ENCODE peak calls at places on chromosomes 11 and 22, in four cellular contexts. I is kidney, O is pancreas, V is small intestine. R is an unnamed sample. For H3K4me1, the result is how much of the 10 kb centered on the place peaks cover.

GRCh38 chr11:36622431-36623136 is 24.5 kb upstream of the RAG2 start:
- DNase-seq in I (no peak), O (no peak), V (peak), R (no peak)

GRCh38 chr11:117984471-117984870 is 1.7 kb upstream of the IL10RA start:
- DNase-seq in I (no peak), O (no peak), V (no peak), R (no peak)

GRCh38 chr22:37796079-37796478 is 11.7 kb upstream of the GCAT start:
- DNase-seq in I (no peak), O (no peak), V (peak), R (no peak)

GRCh38 chr22:16774911-16775529 is 50.2 kb downstream of the XKR3 start:
- DNase-seq in I (no peak), O (no peak), V (no peak), R (no peak)

GRCh38 chr11:128862913-128863660 is 4.0 kb downstream of the KCNJ1 start:
- DNase-seq in I (no peak), O (no peak), V (no peak), R (no peak)

GRCh38 chr22:41532908-41533825 is 11.1 kb downstream of the POLR3H start:
- DNase-seq in I (peak), O (peak), V (peak), R (no peak)

GRCh38 chr11:57214494-57214893 is 22.6 kb downstream of the APLNR start:
- DNase-seq in I (no peak), O (no peak), V (no peak), R (no peak)

GRCh38 chr11:2537896-2538855 is 93.4 kb downstream of the KCNQ1 start:
- DNase-seq in I (peak), O (no peak), V (no peak), R (peak)

GRCh38 chr11:65920035-65920802 is 993 bp downstream of the DRAP1 start:
- DNase-seq in I (peak), O (peak), V (no peak), R (no peak)

GRCh38 chr11:74731301-74732094 is at the start of gene CHRDL2:
- DNase-seq in I (no peak), O (no peak), V (no peak), R (no peak)

GRCh38 chr11:78313181-78313788 is 104.3 kb downstream of the GAB2 start:
- DNase-seq in I (no peak), O (peak), V (peak), R (no peak)

GRCh38 chr11:76791861-76792260 is 8.7 kb downstream of the TSKU start:
- DNase-seq in I (no peak), O (peak), V (no peak), R (peak)

GRCh38 chr11:86632499-86633269 is 39.7 kb downstream of the ME3 start:
- DNase-seq in I (no peak), O (no peak), V (no peak), R (peak)

GRCh38 chr11:17550455-17551346 is 3.6 kb downstream of the OTOG start:
- DNase-seq in I (no peak), O (no peak), V (no peak), R (peak)

GRCh38 chr11:17547051-17547577 is at the start of gene OTOG:
- DNase-seq in I (no peak), O (peak), V (no peak), R (no peak)

GRCh38 chr11:17547932-17548331 is 873 bp downstream of the OTOG start:
- DNase-seq in I (no peak), O (no peak), V (no peak), R (no peak)

GRCh38 chr11:17546240-17546639 is 819 bp upstream of the OTOG start:
- DNase-seq in I (no peak), O (no peak), V (no peak), R (no peak)

DNA sequence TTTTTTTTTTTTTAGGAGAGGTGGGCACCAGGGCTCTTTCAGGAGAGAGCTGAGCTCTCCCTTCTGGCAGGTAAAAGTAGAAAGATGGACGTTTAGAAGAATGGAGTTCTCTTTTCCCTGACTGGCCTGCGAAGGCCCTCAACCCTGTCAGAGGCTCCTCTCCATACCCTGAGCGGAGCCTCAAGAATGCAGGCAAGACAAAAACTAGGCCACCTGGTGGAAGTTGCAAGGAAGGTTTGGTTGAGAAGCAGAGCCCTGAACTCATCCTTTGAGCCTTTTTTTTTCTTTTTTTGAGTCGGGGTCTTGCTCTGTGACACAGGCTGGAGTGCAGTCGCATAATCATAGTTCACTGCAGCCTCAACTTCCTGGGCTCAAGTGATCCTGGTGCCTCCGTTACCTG is 1.4 kb downstream of the OTOG start:
- DNase-seq in I (no peak), O (no peak), V (peak), R (no peak)
- H3K4me1 ChIP-seq in I (under half), O (under half), V (under half), R (under half)

DNA sequence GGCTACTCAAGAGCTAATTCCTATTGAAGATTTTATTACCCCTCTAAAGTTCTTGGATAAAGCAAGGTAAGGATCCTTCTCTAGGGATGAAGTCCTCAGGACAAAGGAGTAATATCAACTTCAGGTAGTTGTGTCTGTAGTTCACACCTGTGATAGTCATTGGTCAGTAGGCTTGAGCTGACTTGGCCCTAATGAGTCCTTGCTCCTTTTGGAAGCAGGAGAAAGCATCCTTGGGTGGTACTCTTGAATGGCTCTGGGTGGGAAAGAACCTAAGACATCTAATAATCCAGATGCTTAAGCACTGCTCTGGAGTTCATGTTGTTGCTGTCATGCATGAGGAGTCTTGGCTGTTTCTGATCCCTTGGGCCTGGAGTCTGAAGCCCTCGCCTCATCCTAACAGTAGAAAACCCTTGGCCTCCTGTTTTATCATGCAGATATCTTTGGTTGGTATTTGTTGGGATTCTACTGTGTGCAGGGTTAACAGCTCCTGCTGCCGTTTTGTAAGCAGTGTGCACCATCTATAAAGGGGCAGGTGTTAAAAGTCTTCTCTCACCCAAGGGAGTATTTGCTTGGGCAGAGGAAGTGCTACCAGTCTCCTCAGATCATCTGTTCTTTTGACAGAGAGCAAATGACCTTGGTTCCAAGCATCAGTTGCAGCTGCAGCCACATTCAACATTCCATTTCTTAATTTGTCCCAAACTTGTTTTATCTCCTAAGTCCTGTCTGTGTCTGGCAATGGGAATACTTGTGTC is 2.7 kb downstream of the MRPL40 start:
- DNase-seq in I (no peak), O (no peak), V (no peak), R (no peak)
- H3K4me3 ChIP-seq in I (no peak), O (no peak), V (no peak), R (no peak)

GRCh38 chr11:27926981-27927481 is 180.9 kb downstream of the KIF18A start:
- DNase-seq in I (no peak), O (no peak), V (no peak), R (no peak)
- H3K4me1 ChIP-seq in I (under half), O (under half), V (under half), R (under half)

DNA sequence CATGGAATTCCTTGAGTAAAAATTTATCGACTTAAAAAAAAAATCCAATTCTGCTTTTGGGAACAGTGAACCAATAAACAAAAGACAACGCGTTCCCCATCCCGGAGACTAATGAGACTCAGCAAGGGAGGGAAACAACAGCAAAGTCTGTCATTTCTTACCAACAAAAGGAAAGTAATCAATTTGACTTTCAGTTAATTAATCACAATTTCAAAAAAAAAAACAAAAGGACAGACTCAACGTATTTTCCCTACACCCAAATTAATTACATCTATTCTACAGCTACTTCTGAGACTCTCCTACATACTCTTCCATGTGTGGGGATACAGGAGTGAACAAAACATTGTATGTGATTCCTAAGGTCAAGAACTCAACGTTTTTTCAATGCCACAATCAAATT is 1.9 kb downstream of the RDX start:
- DNase-seq in I (no peak), O (no peak), V (no peak), R (no peak)
- H3K4me3 ChIP-seq in I (peak), O (peak), V (no peak), R (peak)

GRCh38 chr11:63563201-63564055 is at the start of gene PLAAT2:
- DNase-seq in I (no peak), O (no peak), V (peak), R (no peak)
- H3K4me1 ChIP-seq in I (under half), O (under half), V (under half), R (under half)

GRCh38 chr11:7677801-7678201 is 4.5 kb upstream of the CYB5R2 start:
- DNase-seq in I (no peak), O (no peak), V (no peak), R (no peak)
- H3K4me3 ChIP-seq in I (no peak), O (no peak), V (no peak), R (no peak)

DNA sequence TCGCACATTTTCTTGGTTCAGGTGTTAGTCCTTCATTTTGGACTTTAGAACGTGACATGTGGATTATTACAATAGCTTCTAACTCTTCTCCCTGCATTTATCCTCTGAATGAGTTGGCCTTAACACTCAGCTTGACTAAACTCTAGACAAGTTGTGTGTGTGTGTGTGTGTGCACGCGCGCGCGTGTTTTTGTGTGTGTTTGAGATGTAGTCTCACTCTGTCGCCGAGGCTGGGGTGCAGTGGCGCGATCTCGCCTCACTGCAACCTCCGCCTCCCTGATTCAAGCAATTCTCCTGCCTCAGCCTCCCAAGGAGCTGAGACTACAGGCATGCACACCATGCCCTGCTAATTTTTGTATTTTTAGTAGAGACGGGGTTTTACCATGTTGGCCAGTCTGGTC is 24.3 kb upstream of the KCNA4 start:
- DNase-seq in I (no peak), O (no peak), V (no peak), R (no peak)
- H3K4me1 ChIP-seq in I (under half), O (under half), V (under half), R (under half)